ENCODE peak calls at places on chromosomes 12 and 14, in ten cellular contexts. P is osteoblast; C is skeletal muscle cell; W is body of pancreas; F is Jurkat, Clone E6-1; S is Panc1; T is A549; J is hepatocyte; M is AG04449; Q is foreskin fibroblast. Z is an unnamed sample.

GRCh38 chr12:124917135-124917840 is 2.8 kb upstream of the UBC start:
- DNase-seq in C (peak; percentile 99), T (peak; percentile 100), P (peak; percentile 78), S (no peak), F (peak; percentile 99), W (peak; percentile 99), M (peak; percentile 98), Q (peak; percentile 100), J (peak; percentile 98), Z (peak; percentile 99)

GRCh38 chr14:61277232-61277631 is 3.9 kb downstream of the TMEM30B start:
- DNase-seq in T (no peak), S (no peak), P (no peak), M (no peak), C (no peak), W (no peak), F (no peak), J (no peak), Q (no peak), Z (no peak)

GRCh38 chr14:21057803-21058675 is at the start of gene RNASE8:
- DNase-seq in P (peak; percentile 64), F (no peak), M (no peak), S (no peak), J (no peak), W (no peak), Q (no peak), C (no peak), T (no peak), Z (no peak)

GRCh38 chr12:52212701-52213540 is 20.1 kb upstream of the KRT7 start:
- DNase-seq in S (no peak), C (no peak), T (no peak), F (no peak), W (peak; percentile 8), J (no peak), Q (no peak), P (peak; percentile 78), M (no peak), Z (no peak)

GRCh38 chr14:64510825-64511679 is 6.5 kb downstream of the ZBTB1 start:
- DNase-seq in T (peak; percentile 76), P (peak; percentile 52), W (peak; percentile 70), M (no peak), F (peak; percentile 72), J (peak; percentile 85), S (peak; percentile 54), Q (peak; percentile 50), C (no peak), Z (no peak)

GRCh38 chr12:128918910-128919309 is 65.6 kb downstream of the GLT1D1 start:
- DNase-seq in W (no peak), P (no peak), S (no peak), T (no peak), F (no peak), J (no peak), C (no peak), M (no peak), Q (no peak), Z (no peak)

GRCh38 chr12:64883264-64884163 is 59.1 kb downstream of the TBC1D30 start:
- DNase-seq in M (no peak), C (no peak), Q (no peak), W (no peak), T (peak; percentile 30), P (no peak), S (no peak), F (no peak), J (no peak), Z (no peak)

GRCh38 chr12:6779667-6780459 is 7.5 kb downstream of the LAG3 start:
- DNase-seq in W (no peak), S (no peak), T (no peak), C (no peak), F (no peak), Q (no peak), M (no peak), P (peak; percentile 43), J (peak; percentile 33), Z (no peak)

GRCh38 chr12:92030618-92031017 is 115.0 kb downstream of the BTG1 start:
- DNase-seq in C (peak; percentile 90), T (no peak), J (peak; percentile 28), M (no peak), Q (peak; percentile 44), P (no peak), W (peak; percentile 72), S (no peak), F (peak; percentile 99), Z (no peak)

GRCh38 chr14:72758420-72758819 is 135.5 kb downstream of the DPF3 start:
- DNase-seq in P (no peak), C (no peak), F (no peak), Q (no peak), S (no peak), M (no peak), W (no peak), T (no peak), J (no peak), Z (no peak)

GRCh38 chr12:54404061-54405004 is 14.7 kb downstream of the ITGA5 start:
- DNase-seq in P (peak; percentile 93), T (peak; percentile 66), W (peak; percentile 58), J (peak; percentile 77), C (no peak), M (no peak), F (peak; percentile 67), S (peak; percentile 39), Q (no peak), Z (no peak)

GRCh38 chr12:131564843-131565242 is 146.0 kb upstream of the SFSWAP start:
- DNase-seq in S (no peak), M (no peak), P (no peak), W (no peak), F (no peak), J (peak; percentile 30), C (no peak), T (no peak), Q (no peak), Z (no peak)

GRCh38 chr14:68619805-68620574 is 172.9 kb downstream of the ZFP36L1 start:
- DNase-seq in P (peak; percentile 36), F (no peak), C (no peak), T (peak; percentile 42), Q (peak; percentile 75), S (no peak), M (no peak), J (peak; percentile 70), W (no peak), Z (no peak)

GRCh38 chr14:40398981-40399380 is 966.7 kb upstream of the FBXO33 start:
- DNase-seq in S (no peak), W (no peak), Q (no peak), T (no peak), J (no peak), P (no peak), F (no peak), C (no peak), M (no peak), Z (no peak)

GRCh38 chr12:54359762-54360351 is 4.4 kb downstream of the GPR84 start:
- DNase-seq in P (peak; percentile 66), M (no peak), J (no peak), C (no peak), S (no peak), W (no peak), Q (no peak), F (no peak), T (no peak), Z (no peak)

GRCh38 chr14:72781476-72782181 is 112.3 kb downstream of the DPF3 start:
- DNase-seq in C (peak; percentile 61), J (peak; percentile 24), P (peak; percentile 87), T (peak; percentile 51), M (peak; percentile 51), W (no peak), F (no peak), Q (peak; percentile 71), S (no peak), Z (no peak)

GRCh38 chr12:75478395-75478794 is 2.2 kb upstream of the GLIPR1 start:
- DNase-seq in P (peak; percentile 41), F (peak; percentile 66), S (no peak), T (no peak), Q (peak; percentile 62), J (no peak), C (peak; percentile 49), W (no peak), M (no peak), Z (no peak)

GRCh38 chr12:123024819-123025391 is 44.4 kb downstream of the ARL6IP4 start:
- DNase-seq in M (no peak), Q (peak; percentile 18), F (no peak), W (no peak), C (no peak), S (no peak), J (no peak), P (peak; percentile 87), T (no peak), Z (no peak)

GRCh38 chr14:78316711-78317110 is 146.5 kb downstream of the NRXN3 start:
- DNase-seq in P (no peak), C (no peak), J (no peak), M (no peak), T (no peak), Q (no peak), S (no peak), F (no peak), W (no peak), Z (no peak)
- H3K4me3 ChIP-seq in P (no peak overlapping the region), C (no peak overlapping the region), J (no peak overlapping the region), M (no peak overlapping the region), T (no peak overlapping the region), Q (no peak overlapping the region), S (no peak overlapping the region), F (no peak overlapping the region), W (no peak overlapping the region), Z (no peak overlapping the region)

GRCh38 chr12:106235770-106236169 is 12.1 kb downstream of the CKAP4 start:
- DNase-seq in M (no peak), Q (no peak), T (no peak), W (no peak), J (no peak), S (no peak), C (no peak), F (no peak), P (no peak), Z (no peak)
- H3K4me3 ChIP-seq in M (no peak overlapping the region), Q (no peak overlapping the region), T (no peak overlapping the region), W (no peak overlapping the region), J (no peak overlapping the region), S (no peak overlapping the region), C (no peak overlapping the region), F (no peak overlapping the region), P (no peak overlapping the region), Z (no peak overlapping the region)

DNA sequence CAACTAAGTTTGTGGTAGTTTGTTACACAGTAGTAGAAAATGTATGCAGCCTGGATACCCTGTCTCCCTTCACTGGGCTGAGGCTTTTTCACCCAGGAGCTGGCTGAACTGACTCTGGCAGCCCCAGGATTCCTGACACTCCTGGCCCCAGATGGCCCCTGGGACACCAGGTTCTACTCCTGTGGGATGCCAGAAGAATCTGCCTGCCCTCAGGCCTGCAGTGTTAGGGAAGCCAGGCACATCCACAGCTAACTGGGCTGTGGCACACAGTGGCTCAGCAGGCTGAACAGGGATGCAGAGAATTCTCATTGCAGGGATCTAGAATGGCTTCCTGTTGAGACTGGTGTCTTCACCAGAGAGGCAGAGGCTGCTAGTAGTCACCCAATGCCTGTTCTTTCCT is 8.5 kb downstream of the IFI27 start:
- DNase-seq in W (no peak), M (no peak), C (no peak), J (no peak), F (no peak), T (no peak), P (no peak), Q (no peak), S (no peak), Z (no peak)
- H3K4me3 ChIP-seq in W (no peak overlapping the region), M (no peak overlapping the region), C (no peak overlapping the region), J (no peak overlapping the region), F (no peak overlapping the region), T (no peak overlapping the region), P (no peak overlapping the region), Q (no peak overlapping the region), S (no peak overlapping the region), Z (no peak overlapping the region)

DNA sequence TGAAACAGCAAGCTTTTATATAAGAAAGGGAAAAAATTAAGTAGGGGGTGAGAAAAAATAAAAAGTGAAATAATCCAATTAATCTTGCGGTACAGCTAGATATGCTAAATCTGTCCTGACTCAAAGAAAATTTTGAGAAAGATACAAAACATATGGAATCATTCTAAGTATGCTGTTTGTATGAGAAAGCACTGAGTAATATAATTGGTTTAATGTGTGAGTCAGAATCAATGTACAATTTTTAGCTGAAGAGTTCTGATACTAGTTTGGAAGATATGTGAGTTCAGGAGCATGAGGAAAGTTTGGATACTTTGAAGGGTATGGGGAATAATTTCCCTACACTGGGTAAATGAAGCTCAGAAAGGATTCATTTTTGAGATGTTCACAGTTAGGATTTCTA is 190.9 kb upstream of the RASSF8 start:
- DNase-seq in J (no peak), P (no peak), W (no peak), T (no peak), F (no peak), C (no peak), Q (peak; percentile 45), M (no peak), S (no peak), Z (no peak)
- H3K4me3 ChIP-seq in J (no peak overlapping the region), P (no peak overlapping the region), W (no peak overlapping the region), T (no peak overlapping the region), F (no peak overlapping the region), C (no peak overlapping the region), Q (no peak overlapping the region), M (no peak overlapping the region), S (no peak overlapping the region), Z (no peak overlapping the region)

Z was measured in BJ.